ENCODE peak calls at places on chromosomes 16 and 17, in eight cellular contexts. One of them, this sample, is unnamed.

GRCh38 chr16:58464916-58465731 is 34.8 kb upstream of the NDRG4 start:
- DNase-seq in ovary: no peak
- DNase-seq in A172: no peak
- DNase-seq in D341Med: peak
- DNase-seq in astrocyte of the spinal cord: no peak
- DNase-seq in M059J: no peak
- DNase-seq in fibroblast of the aortic adventitia: no peak
- DNase-seq in COR-L47: no peak
- DNase-seq in this sample: peak

GRCh38 chr17:16975266-16975651 is 3.3 kb upstream of the TNFRSF13B start:
- DNase-seq in ovary: no peak
- DNase-seq in A172: no peak
- DNase-seq in COR-L47: no peak
- DNase-seq in M059J: no peak
- DNase-seq in D341Med: no peak
- DNase-seq in astrocyte of the spinal cord: no peak
- DNase-seq in fibroblast of the aortic adventitia: no peak
- DNase-seq in this sample: no peak

GRCh38 chr17:17300624-17301568 is 2.3 kb upstream of the NT5M start:
- DNase-seq in astrocyte of the spinal cord: peak
- DNase-seq in D341Med: no peak
- DNase-seq in M059J: peak
- DNase-seq in fibroblast of the aortic adventitia: peak
- DNase-seq in A172: no peak
- DNase-seq in ovary: peak
- DNase-seq in COR-L47: no peak
- DNase-seq in this sample: peak

GRCh38 chr16:61587526-61587925 is 448.7 kb downstream of the CDH8 start:
- DNase-seq in A172: no peak
- DNase-seq in COR-L47: no peak
- DNase-seq in astrocyte of the spinal cord: no peak
- DNase-seq in D341Med: no peak
- DNase-seq in ovary: no peak
- DNase-seq in M059J: no peak
- DNase-seq in fibroblast of the aortic adventitia: no peak
- DNase-seq in this sample: no peak

GRCh38 chr17:77282524-77283515 is 142.1 kb downstream of the SEC14L1 start:
- DNase-seq in M059J: peak
- DNase-seq in A172: peak
- DNase-seq in fibroblast of the aortic adventitia: no peak
- DNase-seq in D341Med: no peak
- DNase-seq in COR-L47: peak
- DNase-seq in astrocyte of the spinal cord: peak
- DNase-seq in ovary: no peak
- DNase-seq in this sample: peak

GRCh38 chr16:20884240-20884556 is 16.0 kb downstream of the DCUN1D3 start:
- DNase-seq in A172: no peak
- DNase-seq in D341Med: no peak
- DNase-seq in M059J: peak
- DNase-seq in ovary: no peak
- DNase-seq in COR-L47: no peak
- DNase-seq in astrocyte of the spinal cord: peak
- DNase-seq in fibroblast of the aortic adventitia: peak
- DNase-seq in this sample: no peak

GRCh38 chr17:66426397-66427033 is 124.1 kb downstream of the PRKCA start:
- DNase-seq in astrocyte of the spinal cord: no peak
- DNase-seq in A172: peak
- DNase-seq in ovary: no peak
- DNase-seq in fibroblast of the aortic adventitia: peak
- DNase-seq in COR-L47: peak
- DNase-seq in M059J: no peak
- DNase-seq in D341Med: peak
- DNase-seq in this sample: peak

GRCh38 chr17:17472333-17472920 is 4.4 kb upstream of the MED9 start:
- DNase-seq in ovary: no peak
- DNase-seq in D341Med: no peak
- DNase-seq in fibroblast of the aortic adventitia: no peak
- DNase-seq in M059J: no peak
- DNase-seq in astrocyte of the spinal cord: no peak
- DNase-seq in COR-L47: no peak
- DNase-seq in A172: no peak
- DNase-seq in this sample: no peak

GRCh38 chr16:4523686-4524085 is 14.9 kb downstream of the CDIP1 start:
- DNase-seq in M059J: no peak
- DNase-seq in A172: no peak
- DNase-seq in ovary: no peak
- DNase-seq in COR-L47: no peak
- DNase-seq in fibroblast of the aortic adventitia: no peak
- DNase-seq in D341Med: no peak
- DNase-seq in astrocyte of the spinal cord: no peak
- DNase-seq in this sample: no peak

GRCh38 chr16:81076566-81077076 is 417 bp downstream of the C16orf46 start:
- DNase-seq in D341Med: peak
- DNase-seq in fibroblast of the aortic adventitia: peak
- DNase-seq in M059J: peak
- DNase-seq in A172: peak
- DNase-seq in astrocyte of the spinal cord: no peak
- DNase-seq in COR-L47: peak
- DNase-seq in ovary: peak
- DNase-seq in this sample: peak

GRCh38 chr17:10557422-10557821 is 8.0 kb upstream of the MYH2 start:
- DNase-seq in astrocyte of the spinal cord: no peak
- DNase-seq in ovary: no peak
- DNase-seq in M059J: peak
- DNase-seq in COR-L47: no peak
- DNase-seq in fibroblast of the aortic adventitia: peak
- DNase-seq in D341Med: no peak
- DNase-seq in A172: peak
- DNase-seq in this sample: no peak

GRCh38 chr17:45222273-45222993 is 748 bp downstream of the FMNL1 start:
- DNase-seq in D341Med: no peak
- DNase-seq in COR-L47: no peak
- DNase-seq in fibroblast of the aortic adventitia: no peak
- DNase-seq in M059J: no peak
- DNase-seq in astrocyte of the spinal cord: no peak
- DNase-seq in ovary: no peak
- DNase-seq in A172: no peak
- DNase-seq in this sample: peak

GRCh38 chr16:32116080-32116479 is 137.0 kb upstream of the TP53TG3D start:
- DNase-seq in fibroblast of the aortic adventitia: no peak
- DNase-seq in A172: no peak
- DNase-seq in ovary: no peak
- DNase-seq in astrocyte of the spinal cord: no peak
- DNase-seq in COR-L47: no peak
- DNase-seq in D341Med: no peak
- DNase-seq in M059J: no peak
- DNase-seq in this sample: no peak

GRCh38 chr17:42107597-42108576 is 4.6 kb downstream of the DHX58 start:
- DNase-seq in ovary: no peak
- DNase-seq in COR-L47: peak
- DNase-seq in D341Med: peak
- DNase-seq in astrocyte of the spinal cord: peak
- DNase-seq in M059J: no peak
- DNase-seq in fibroblast of the aortic adventitia: no peak
- DNase-seq in A172: no peak
- DNase-seq in this sample: no peak

GRCh38 chr16:20610892-20611349 is 34.8 kb upstream of the ACSM2B start:
- DNase-seq in M059J: no peak
- DNase-seq in A172: no peak
- DNase-seq in ovary: no peak
- DNase-seq in astrocyte of the spinal cord: no peak
- DNase-seq in D341Med: no peak
- DNase-seq in fibroblast of the aortic adventitia: no peak
- DNase-seq in COR-L47: no peak
- DNase-seq in this sample: no peak

GRCh38 chr17:68349157-68349556 is 57.9 kb downstream of the ARSG start:
- DNase-seq in COR-L47: no peak
- DNase-seq in A172: no peak
- DNase-seq in ovary: no peak
- DNase-seq in fibroblast of the aortic adventitia: no peak
- DNase-seq in D341Med: no peak
- DNase-seq in astrocyte of the spinal cord: no peak
- DNase-seq in M059J: no peak
- DNase-seq in this sample: no peak

GRCh38 chr17:50027639-50028206 is 28.2 kb upstream of the ITGA3 start:
- DNase-seq in ovary: peak
- DNase-seq in A172: peak
- DNase-seq in D341Med: peak
- DNase-seq in COR-L47: no peak
- DNase-seq in M059J: peak
- DNase-seq in fibroblast of the aortic adventitia: peak
- DNase-seq in astrocyte of the spinal cord: peak
- DNase-seq in this sample: no peak

GRCh38 chr17:41651625-41652460 is 27.5 kb upstream of the KRT17 start:
- DNase-seq in A172: no peak
- DNase-seq in D341Med: no peak
- DNase-seq in COR-L47: no peak
- DNase-seq in fibroblast of the aortic adventitia: no peak
- DNase-seq in M059J: no peak
- DNase-seq in astrocyte of the spinal cord: no peak
- DNase-seq in ovary: peak
- DNase-seq in this sample: no peak

GRCh38 chr17:59372138-59372751 is 40.8 kb downstream of the YPEL2 start:
- DNase-seq in astrocyte of the spinal cord: peak
- DNase-seq in M059J: peak
- DNase-seq in A172: peak
- DNase-seq in ovary: no peak
- DNase-seq in COR-L47: no peak
- DNase-seq in D341Med: no peak
- DNase-seq in fibroblast of the aortic adventitia: peak
- DNase-seq in this sample: no peak

GRCh38 chr17:76405967-76406647 is 21.7 kb downstream of the SPHK1 start:
- DNase-seq in D341Med: no peak
- DNase-seq in COR-L47: peak
- DNase-seq in astrocyte of the spinal cord: no peak
- DNase-seq in fibroblast of the aortic adventitia: no peak
- DNase-seq in ovary: peak
- DNase-seq in A172: no peak
- DNase-seq in M059J: no peak
- DNase-seq in this sample: no peak

GRCh38 chr17:78822552-78822951 is 18.1 kb downstream of the USP36 start:
- DNase-seq in D341Med: peak
- DNase-seq in fibroblast of the aortic adventitia: peak
- DNase-seq in M059J: peak
- DNase-seq in ovary: peak
- DNase-seq in A172: peak
- DNase-seq in COR-L47: no peak
- DNase-seq in astrocyte of the spinal cord: peak
- DNase-seq in this sample: no peak

GRCh38 chr16:30053376-30054015 is 12.1 kb upstream of the ALDOA start:
- DNase-seq in D341Med: no peak
- DNase-seq in COR-L47: peak
- DNase-seq in fibroblast of the aortic adventitia: peak
- DNase-seq in astrocyte of the spinal cord: no peak
- DNase-seq in M059J: peak
- DNase-seq in ovary: no peak
- DNase-seq in A172: peak
- DNase-seq in this sample: no peak

GRCh38 chr16:73750639-73751038 is 546.0 kb upstream of the PSMD7 start:
- DNase-seq in M059J: no peak
- DNase-seq in astrocyte of the spinal cord: no peak
- DNase-seq in A172: no peak
- DNase-seq in COR-L47: no peak
- DNase-seq in D341Med: no peak
- DNase-seq in ovary: no peak
- DNase-seq in fibroblast of the aortic adventitia: no peak
- DNase-seq in this sample: no peak